ENCODE peak calls at places on chromosomes 3 and 15, in six cellular contexts. D is IMR-90; R is A549; Z is Peyer's patch; P is body of pancreas; A is CD8-positive, alpha-beta T cell. M is an unnamed sample.

GRCh38 chr3:184417619-184418327 is 37.9 kb downstream of the CHRD start:
- DNase-seq in D (peak), R (peak), Z (peak), P (peak), A (peak), M (peak)

GRCh38 chr15:74318376-74319137 is 48.9 kb downstream of the CYP11A1 start:
- DNase-seq in D (no peak), R (no peak), Z (peak), P (peak), A (no peak), M (no peak)

GRCh38 chr3:157594413-157594812 is 91.2 kb upstream of the VEPH1 start:
- DNase-seq in D (no peak), R (no peak), Z (no peak), P (no peak), A (no peak), M (no peak)

GRCh38 chr15:79858469-79858868 is 38.3 kb downstream of the MTHFS start:
- DNase-seq in D (no peak), R (peak), Z (no peak), P (no peak), A (no peak), M (no peak)

GRCh38 chr3:14154895-14155432 is 23.4 kb downstream of the XPC start:
- DNase-seq in D (no peak), R (no peak), Z (no peak), P (no peak), A (no peak), M (no peak)

GRCh38 chr15:60740787-60741354 is 261.9 kb upstream of the ICE2 start:
- DNase-seq in D (peak), R (no peak), Z (no peak), P (no peak), A (no peak), M (no peak)

GRCh38 chr3:160448845-160449659 is 534 bp downstream of the TRIM59 start:
- DNase-seq in D (peak), R (peak), Z (no peak), P (no peak), A (no peak), M (no peak)

GRCh38 chr3:23041918-23042696 is 161.0 kb upstream of the UBE2E2 start:
- DNase-seq in D (no peak), R (no peak), Z (no peak), P (no peak), A (no peak), M (peak)

GRCh38 chr3:164040991-164041390 is 1037.3 kb downstream of the SI start:
- DNase-seq in D (no peak), R (no peak), Z (no peak), P (no peak), A (no peak), M (no peak)

GRCh38 chr3:160259589-160259988 is 34.4 kb downstream of the C3orf80 start:
- DNase-seq in D (peak), R (no peak), Z (no peak), P (no peak), A (no peak), M (no peak)

GRCh38 chr3:105611304-105612192 is 244.8 kb downstream of the ALCAM start:
- DNase-seq in D (no peak), R (no peak), Z (no peak), P (peak), A (no peak), M (peak)

GRCh38 chr15:68328485-68328884 is 50.9 kb downstream of the FEM1B start:
- DNase-seq in D (no peak), R (no peak), Z (no peak), P (no peak), A (peak), M (no peak)

GRCh38 chr3:142460689-142461088 is 12.9 kb upstream of the XRN1 start:
- DNase-seq in D (no peak), R (no peak), Z (no peak), P (no peak), A (no peak), M (no peak)

GRCh38 chr15:41263891-41264351 is 32.9 kb downstream of the CHP1 start:
- DNase-seq in D (peak), R (no peak), Z (no peak), P (no peak), A (no peak), M (no peak)

GRCh38 chr3:29381595-29381994 is 100.7 kb downstream of the RBMS3 start:
- DNase-seq in D (peak), R (no peak), Z (no peak), P (no peak), A (no peak), M (no peak)

GRCh38 chr3:41881233-41881821 is 80.6 kb downstream of the ULK4 start:
- DNase-seq in D (peak), R (peak), Z (no peak), P (peak), A (peak), M (peak)

GRCh38 chr15:38069506-38069905 is 135.1 kb downstream of the TMCO5A start:
- DNase-seq in D (peak), R (peak), Z (no peak), P (peak), A (no peak), M (peak)

GRCh38 chr15:96992817-96993216 is 662.3 kb downstream of the NR2F2 start:
- DNase-seq in D (no peak), R (no peak), Z (no peak), P (no peak), A (no peak), M (no peak)

GRCh38 chr15:51403072-51403878 is 61.8 kb downstream of the GLDN start:
- DNase-seq in D (peak), R (peak), Z (no peak), P (peak), A (no peak), M (peak)
- TF ChIP-seq CTCF in D (peak), R (peak), Z (no peak), P (peak), A (no peak), M (no peak)

GRCh38 chr3:120276767-120277166 is 8.3 kb downstream of the GPR156 start:
- DNase-seq in D (no peak), R (no peak), Z (no peak), P (no peak), A (no peak), M (no peak)

GRCh38 chr3:120280026-120280425 is 5.0 kb downstream of the GPR156 start:
- DNase-seq in D (no peak), R (no peak), Z (no peak), P (no peak), A (no peak), M (no peak)

GRCh38 chr3:120274739-120275167 is 10.3 kb downstream of the GPR156 start:
- DNase-seq in D (peak), R (peak), Z (no peak), P (peak), A (no peak), M (no peak)

GRCh38 chr3:120272294-120272693 is 12.7 kb downstream of the GPR156 start:
- DNase-seq in D (no peak), R (no peak), Z (no peak), P (no peak), A (no peak), M (no peak)

DNA sequence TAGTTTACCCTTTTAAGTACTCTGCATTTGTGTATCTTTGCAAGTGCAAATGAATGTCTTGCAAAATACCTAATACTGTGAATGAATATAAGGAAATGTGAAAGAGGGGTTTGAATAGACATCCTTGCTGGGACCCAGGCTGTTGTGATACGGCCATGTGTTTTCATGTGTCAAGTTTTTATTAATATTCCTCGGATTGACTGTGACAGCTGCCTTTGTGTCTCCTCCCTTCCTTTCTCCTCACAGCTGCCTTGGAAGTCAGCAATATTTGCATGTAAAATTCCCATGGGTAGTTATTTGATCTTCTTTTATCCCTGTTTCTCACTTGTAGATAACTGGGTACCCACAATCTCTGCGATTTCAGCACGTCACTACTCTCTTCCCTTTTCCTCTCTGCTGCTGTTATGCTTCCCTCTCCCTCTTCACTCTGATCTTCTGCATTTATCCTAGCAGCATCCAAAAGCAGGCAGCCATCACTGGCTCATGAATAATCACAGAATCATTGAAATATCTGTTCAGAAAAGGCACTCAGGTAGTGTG is 9.4 kb downstream of the GPR156 start:
- DNase-seq in D (no peak), R (no peak), Z (no peak), P (no peak), A (no peak), M (no peak)
- TF ChIP-seq CTCF in D (no peak), R (no peak), Z (no peak), P (no peak), A (no peak), M (no peak)

GRCh38 chr15:93830221-93830765 is 401.1 kb upstream of the MCTP2 start:
- DNase-seq in D (no peak), R (no peak), Z (no peak), P (no peak), A (no peak), M (no peak)

GRCh38 chr15:93831641-93832040 is 399.7 kb upstream of the MCTP2 start:
- DNase-seq in D (no peak), R (no peak), Z (no peak), P (no peak), A (no peak), M (no peak)

GRCh38 chr15:93837450-93837849 is 393.9 kb upstream of the MCTP2 start:
- DNase-seq in D (no peak), R (no peak), Z (no peak), P (no peak), A (no peak), M (no peak)

GRCh38 chr15:93835378-93835777 is 396.0 kb upstream of the MCTP2 start:
- DNase-seq in D (no peak), R (no peak), Z (no peak), P (no peak), A (no peak), M (no peak)
- TF ChIP-seq CTCF in D (no peak), R (no peak), Z (no peak), P (no peak), A (no peak), M (no peak)

GRCh38 chr3:62559831-62560445 is 186.6 kb upstream of the FEZF2 start:
- DNase-seq in D (peak), R (peak), Z (no peak), P (no peak), A (no peak), M (no peak)

GRCh38 chr3:62557983-62558382 is 184.6 kb upstream of the FEZF2 start:
- DNase-seq in D (no peak), R (no peak), Z (no peak), P (no peak), A (no peak), M (no peak)

GRCh38 chr3:62557450-62557849 is 184.1 kb upstream of the FEZF2 start:
- DNase-seq in D (no peak), R (no peak), Z (no peak), P (no peak), A (no peak), M (no peak)

GRCh38 chr3:62556121-62556520 is 182.8 kb upstream of the FEZF2 start:
- DNase-seq in D (no peak), R (no peak), Z (no peak), P (no peak), A (no peak), M (no peak)

GRCh38 chr3:62558549-62559112 is 185.3 kb upstream of the FEZF2 start:
- DNase-seq in D (peak), R (peak), Z (no peak), P (no peak), A (no peak), M (peak)
- TF ChIP-seq CTCF in D (peak), R (peak), Z (no peak), P (no peak), A (no peak), M (peak)

DNA sequence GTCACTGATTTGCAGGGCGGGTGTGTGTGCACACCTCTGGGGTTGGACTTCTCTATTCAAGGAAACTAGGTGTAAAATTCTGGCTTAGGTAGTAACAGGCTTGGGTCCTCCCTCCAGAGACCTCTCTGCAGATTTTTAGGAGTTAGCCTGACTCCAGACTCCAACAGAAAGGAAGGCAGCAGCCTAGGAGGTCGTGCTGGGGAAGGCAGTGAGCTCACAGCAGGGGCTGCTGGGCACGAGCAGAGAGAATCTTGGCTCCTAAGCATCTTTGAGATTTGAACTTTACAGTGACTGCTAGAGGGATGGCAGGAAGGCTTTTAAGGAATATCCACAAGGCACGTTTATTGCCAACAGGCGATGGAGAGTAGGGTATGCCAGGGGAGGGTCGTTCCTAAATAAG is 612.6 kb downstream of the FOXP1 start:
- DNase-seq in D (no peak), R (no peak), Z (no peak), P (no peak), A (no peak), M (no peak)
- TF ChIP-seq CTCF in D (no peak), R (no peak), Z (no peak), P (no peak), A (no peak), M (no peak)

GRCh38 chr3:196489747-196490146 is 13.8 kb downstream of the RNF168 start:
- DNase-seq in D (no peak), R (no peak), Z (no peak), P (no peak), A (no peak), M (no peak)

GRCh38 chr3:196492080-196492479 is 11.5 kb downstream of the RNF168 start:
- DNase-seq in D (no peak), R (no peak), Z (no peak), P (no peak), A (no peak), M (no peak)

DNA sequence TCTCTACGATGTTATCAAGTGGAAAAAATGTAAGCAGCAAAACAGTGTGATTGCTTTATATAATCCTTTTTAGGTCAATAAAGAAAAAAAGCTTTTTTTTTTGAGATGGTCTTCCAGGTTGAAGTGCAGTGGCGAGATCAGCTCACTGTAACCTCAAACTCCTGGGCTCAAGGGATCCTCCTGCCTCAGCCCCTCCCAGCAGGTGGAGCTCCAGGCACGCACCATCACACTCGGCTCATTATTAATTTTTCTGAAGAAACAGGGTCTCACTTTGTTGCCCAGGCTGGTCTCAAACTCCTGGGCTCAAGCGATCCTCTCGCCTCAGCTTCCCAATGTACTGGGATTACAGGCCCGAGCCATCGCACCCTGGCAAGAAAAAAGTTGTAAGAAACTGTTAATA is 17.3 kb downstream of the RNF168 start:
- DNase-seq in D (no peak), R (no peak), Z (no peak), P (no peak), A (peak), M (peak)
- TF ChIP-seq CTCF in D (peak), R (peak), Z (no peak), P (no peak), A (peak), M (no peak)